ENCODE peak calls at places on chromosomes 3 and 15, in five cellular contexts. R, B, P, M and D are unnamed samples.

GRCh38 chr15:31461375-31461774 is 134.7 kb downstream of the KLF13 start:
- DNase-seq in R (no peak), B (no peak), P (no peak), M (no peak), D (no peak)

GRCh38 chr3:158763421-158763820 is 31.2 kb upstream of the RARRES1 start:
- DNase-seq in R (no peak), B (no peak), P (no peak), M (no peak), D (no peak)

GRCh38 chr15:89998141-89998661 is 2.9 kb upstream of the ZNF710 start:
- DNase-seq in R (no peak), B (no peak), P (no peak), M (no peak), D (no peak)

GRCh38 chr3:11560746-11561145 is 83.0 kb downstream of the VGLL4 start:
- DNase-seq in R (no peak), B (no peak), P (no peak), M (no peak), D (no peak)

GRCh38 chr3:141426404-141427034 is 58.2 kb downstream of the ZBTB38 start:
- DNase-seq in R (no peak), B (peak), P (peak), M (no peak), D (no peak)

GRCh38 chr3:184694266-184694665 is 17.6 kb downstream of the MAGEF1 start:
- DNase-seq in R (no peak), B (no peak), P (no peak), M (no peak), D (no peak)

GRCh38 chr3:149151843-149152242 is 22.4 kb downstream of the HPS3 start:
- DNase-seq in R (no peak), B (no peak), P (no peak), M (no peak), D (no peak)

GRCh38 chr3:11601446-11602241 is 42.1 kb downstream of the VGLL4 start:
- DNase-seq in R (no peak), B (no peak), P (no peak), M (no peak), D (peak)

GRCh38 chr3:102036472-102036871 is 187.2 kb downstream of the NFKBIZ start:
- DNase-seq in R (no peak), B (no peak), P (no peak), M (no peak), D (no peak)

GRCh38 chr3:99286266-99286845 is 352.0 kb upstream of the COL8A1 start:
- DNase-seq in R (no peak), B (no peak), P (no peak), M (no peak), D (no peak)

GRCh38 chr15:94638183-94638582 is 406.8 kb downstream of the MCTP2 start:
- DNase-seq in R (no peak), B (no peak), P (no peak), M (no peak), D (no peak)

GRCh38 chr3:50674349-50675178 is at the start of gene DOCK3:
- DNase-seq in R (no peak), B (peak), P (peak), M (no peak), D (peak)

GRCh38 chr15:68650901-68651709 is 72.3 kb downstream of the CORO2B start:
- DNase-seq in R (no peak), B (peak), P (no peak), M (no peak), D (peak)

GRCh38 chr3:96970211-96970610 is 155.8 kb downstream of the EPHA6 start:
- DNase-seq in R (no peak), B (no peak), P (no peak), M (no peak), D (no peak)

GRCh38 chr3:60363817-60364216 is 887.4 kb downstream of the FHIT start:
- DNase-seq in R (no peak), B (no peak), P (no peak), M (no peak), D (peak)

DNA sequence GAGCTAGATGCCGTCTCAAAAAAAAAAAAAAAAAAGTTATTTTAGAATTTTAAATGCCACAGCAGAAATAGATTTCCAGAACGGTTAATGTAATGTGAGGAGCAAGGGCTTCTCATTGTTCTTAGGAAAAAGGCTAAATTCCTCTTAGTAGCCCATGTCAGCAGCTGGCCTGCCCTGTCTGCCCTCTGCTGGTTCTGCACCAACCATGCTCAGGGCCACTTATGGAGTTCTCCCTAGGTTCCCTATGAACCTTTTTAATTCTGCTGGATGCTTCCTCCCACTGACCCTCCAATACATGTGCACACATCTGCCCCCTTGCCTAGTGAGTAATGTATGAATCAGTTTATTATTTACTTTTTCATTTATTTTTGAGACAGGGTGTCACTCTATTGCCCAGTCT is 32.2 kb upstream of the DPPA4 start:
- DNase-seq in R (no peak), B (no peak), P (no peak), M (no peak), D (no peak)
- TF ChIP-seq CTCF in R (peak), B (no peak), P (no peak), M (no peak), D (no peak)

GRCh38 chr3:62496509-62496908 is 123.2 kb upstream of the FEZF2 start:
- DNase-seq in R (no peak), B (no peak), P (no peak), M (no peak), D (no peak)

GRCh38 chr3:62497156-62497555 is 123.8 kb upstream of the FEZF2 start:
- DNase-seq in R (no peak), B (no peak), P (no peak), M (no peak), D (no peak)

DNA sequence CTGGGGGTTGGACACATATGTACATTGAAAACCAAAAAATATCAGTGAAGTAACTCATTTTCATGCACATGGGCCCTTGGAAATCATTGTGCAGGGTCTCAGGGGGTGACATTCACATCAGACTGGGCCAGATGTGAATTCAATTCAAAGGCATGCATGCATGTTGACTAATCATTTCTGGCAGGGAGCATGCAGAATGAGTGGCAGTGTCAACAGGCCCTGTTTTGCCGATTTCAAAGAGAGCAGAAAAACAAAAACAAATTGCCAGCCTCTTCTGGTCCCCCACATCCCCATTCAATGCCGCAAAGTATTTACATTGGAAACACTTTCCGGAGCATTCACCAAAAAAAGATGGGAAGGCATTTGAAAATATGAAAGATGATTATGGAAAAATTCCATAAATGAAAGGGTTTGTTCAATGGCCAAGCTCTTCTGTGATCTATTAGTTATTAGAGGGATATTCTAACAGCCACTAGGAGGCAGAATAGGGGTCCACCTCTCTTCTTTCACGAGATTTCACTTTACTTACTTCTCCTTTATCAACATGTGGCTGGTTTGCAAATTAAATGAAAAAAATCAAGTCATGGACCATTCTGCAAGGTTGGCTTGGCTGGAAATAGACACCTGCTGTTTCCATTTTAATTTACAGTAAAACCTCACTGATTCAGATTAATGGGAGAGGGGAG is 119.9 kb upstream of the FEZF2 start:
- DNase-seq in R (no peak), B (no peak), P (no peak), M (no peak), D (no peak)
- TF ChIP-seq CTCF in R (no peak), B (no peak), P (no peak), M (no peak), D (no peak)

GRCh38 chr3:42653560-42654330 is at the start of gene ZBTB47:
- DNase-seq in R (no peak), B (peak), P (peak), M (no peak), D (peak)

GRCh38 chr3:42653303-42653559 is 266 bp upstream of the ZBTB47 start:
- DNase-seq in R (no peak), B (no peak), P (no peak), M (no peak), D (no peak)

GRCh38 chr3:42655331-42655888 is 1.9 kb downstream of the ZBTB47 start:
- DNase-seq in R (no peak), B (no peak), P (no peak), M (no peak), D (peak)

GRCh38 chr3:42655980-42656679 is 2.6 kb downstream of the ZBTB47 start:
- DNase-seq in R (no peak), B (no peak), P (no peak), M (no peak), D (no peak)

GRCh38 chr3:42654331-42655201 is 1.1 kb downstream of the ZBTB47 start:
- DNase-seq in R (no peak), B (peak), P (peak), M (no peak), D (peak)
- TF ChIP-seq CTCF in R (peak), B (no peak), P (no peak), M (no peak), D (peak)

DNA sequence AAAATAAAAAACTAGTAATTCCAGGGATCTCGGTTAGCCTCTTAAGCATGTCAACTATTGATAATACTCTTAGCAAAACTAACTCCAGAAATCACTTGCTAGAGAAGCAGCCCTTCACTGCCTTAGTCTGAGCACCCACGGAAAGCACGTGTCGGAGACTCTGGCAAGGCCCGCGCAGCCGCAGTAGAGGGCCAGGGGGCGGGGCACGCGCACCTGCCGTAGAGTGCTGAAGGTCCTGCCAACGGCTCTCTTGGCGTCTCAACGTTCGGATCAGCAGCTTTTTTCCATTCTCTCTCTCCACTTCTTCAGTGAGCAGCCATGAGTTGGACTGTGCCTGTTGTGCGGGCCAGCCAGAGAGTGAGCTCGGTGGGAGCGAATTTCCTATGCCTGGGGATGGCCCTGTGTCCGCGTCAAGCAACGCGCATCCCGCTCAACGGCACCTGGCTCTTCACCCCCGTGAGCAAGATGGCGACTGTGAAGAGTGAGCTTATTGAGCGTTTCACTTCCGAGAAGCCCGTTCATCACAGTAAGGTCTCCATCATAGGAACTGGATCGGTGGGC is at the start of gene LDHAL6B:
- DNase-seq in R (no peak), B (no peak), P (no peak), M (no peak), D (no peak)
- TF ChIP-seq CTCF in R (no peak), B (no peak), P (no peak), M (no peak), D (no peak)